ENCODE peak calls at places on chromosomes 5 and 9, in six cellular contexts. One of them, this sample, is unnamed.
A peak's percentile ranks its signal among the peaks of the same experiment; 100 is the strongest.

GRCh38 chr5:133801955-133802751 is 166.3 kb downstream of the C5orf15 start:
- DNase-seq in tibial nerve: no peak
- DNase-seq in DND-41: no peak
- DNase-seq in fibroblast of the aortic adventitia: peak; percentile 82
- DNase-seq in esophagus squamous epithelium: no peak
- DNase-seq in heart left ventricle: peak; percentile 47
- DNase-seq in this sample: peak; percentile 9

GRCh38 chr5:127878174-127878750 is 175.1 kb downstream of the CCDC192 start:
- DNase-seq in fibroblast of the aortic adventitia: peak; percentile 58
- DNase-seq in tibial nerve: no peak
- DNase-seq in DND-41: peak; percentile 10
- DNase-seq in esophagus squamous epithelium: no peak
- DNase-seq in heart left ventricle: peak; percentile 54
- DNase-seq in this sample: peak; percentile 53

GRCh38 chr5:82365744-82366228 is 87.6 kb upstream of the RPS23 start:
- DNase-seq in fibroblast of the aortic adventitia: peak; percentile 47
- DNase-seq in DND-41: no peak
- DNase-seq in tibial nerve: no peak
- DNase-seq in heart left ventricle: no peak
- DNase-seq in esophagus squamous epithelium: no peak
- DNase-seq in this sample: peak; percentile 92

GRCh38 chr5:169637085-169637855 is at the start of gene DOCK2:
- DNase-seq in fibroblast of the aortic adventitia: no peak
- DNase-seq in tibial nerve: peak; percentile 21
- DNase-seq in esophagus squamous epithelium: peak; percentile 14
- DNase-seq in DND-41: peak; percentile 88
- DNase-seq in heart left ventricle: peak; percentile 39
- DNase-seq in this sample: no peak

GRCh38 chr9:131635285-131635684 is 90.0 kb downstream of the PRRT1B start:
- DNase-seq in heart left ventricle: peak; percentile 83
- DNase-seq in fibroblast of the aortic adventitia: peak; percentile 97
- DNase-seq in tibial nerve: peak; percentile 82
- DNase-seq in DND-41: no peak
- DNase-seq in esophagus squamous epithelium: peak; percentile 58
- DNase-seq in this sample: peak; percentile 98

GRCh38 chr9:87656485-87656884 is 69.4 kb upstream of the CTSL start:
- DNase-seq in DND-41: no peak
- DNase-seq in esophagus squamous epithelium: no peak
- DNase-seq in fibroblast of the aortic adventitia: peak; percentile 59
- DNase-seq in tibial nerve: no peak
- DNase-seq in heart left ventricle: no peak
- DNase-seq in this sample: peak; percentile 72

GRCh38 chr9:76459691-76460635 is 981 bp downstream of the GCNT1 start:
- DNase-seq in tibial nerve: no peak
- DNase-seq in esophagus squamous epithelium: no peak
- DNase-seq in DND-41: peak; percentile 6
- DNase-seq in heart left ventricle: peak; percentile 18
- DNase-seq in fibroblast of the aortic adventitia: peak; percentile 69
- DNase-seq in this sample: peak; percentile 55

GRCh38 chr9:121349009-121349408 is 21.0 kb downstream of the STOM start:
- DNase-seq in DND-41: no peak
- DNase-seq in tibial nerve: no peak
- DNase-seq in esophagus squamous epithelium: no peak
- DNase-seq in heart left ventricle: no peak
- DNase-seq in fibroblast of the aortic adventitia: no peak
- DNase-seq in this sample: no peak

GRCh38 chr5:134084570-134084969 is 29.9 kb upstream of the TCF7 start:
- DNase-seq in tibial nerve: no peak
- DNase-seq in heart left ventricle: no peak
- DNase-seq in esophagus squamous epithelium: no peak
- DNase-seq in fibroblast of the aortic adventitia: peak; percentile 36
- DNase-seq in DND-41: no peak
- DNase-seq in this sample: no peak

GRCh38 chr5:152593388-152593787 is 188.3 kb upstream of the NMUR2 start:
- DNase-seq in tibial nerve: no peak
- DNase-seq in fibroblast of the aortic adventitia: no peak
- DNase-seq in esophagus squamous epithelium: no peak
- DNase-seq in DND-41: no peak
- DNase-seq in heart left ventricle: no peak
- DNase-seq in this sample: no peak

GRCh38 chr5:87432460-87432859 is 19.7 kb upstream of the CCNH start:
- DNase-seq in tibial nerve: no peak
- DNase-seq in esophagus squamous epithelium: no peak
- DNase-seq in DND-41: no peak
- DNase-seq in heart left ventricle: no peak
- DNase-seq in fibroblast of the aortic adventitia: no peak
- DNase-seq in this sample: no peak

GRCh38 chr9:29830815-29831214 is 2257.5 kb upstream of the C9orf72 start:
- DNase-seq in esophagus squamous epithelium: no peak
- DNase-seq in DND-41: no peak
- DNase-seq in fibroblast of the aortic adventitia: no peak
- DNase-seq in tibial nerve: no peak
- DNase-seq in heart left ventricle: no peak
- DNase-seq in this sample: peak; percentile 1

GRCh38 chr9:137606005-137606601 is 617 bp downstream of the ARRDC1 start:
- DNase-seq in heart left ventricle: peak; percentile 40
- DNase-seq in fibroblast of the aortic adventitia: no peak
- DNase-seq in tibial nerve: no peak
- DNase-seq in DND-41: peak; percentile 42
- DNase-seq in esophagus squamous epithelium: no peak
- DNase-seq in this sample: no peak

GRCh38 chr9:126128494-126129142 is 198.0 kb upstream of the MVB12B start:
- DNase-seq in fibroblast of the aortic adventitia: no peak
- DNase-seq in DND-41: no peak
- DNase-seq in tibial nerve: no peak
- DNase-seq in heart left ventricle: no peak
- DNase-seq in esophagus squamous epithelium: no peak
- DNase-seq in this sample: no peak

GRCh38 chr9:134887686-134888602 is 7.3 kb downstream of the FCN2 start:
- DNase-seq in tibial nerve: no peak
- DNase-seq in DND-41: no peak
- DNase-seq in heart left ventricle: no peak
- DNase-seq in fibroblast of the aortic adventitia: no peak
- DNase-seq in esophagus squamous epithelium: no peak
- DNase-seq in this sample: no peak

GRCh38 chr5:55919625-55920024 is 68.5 kb downstream of the IL31RA start:
- DNase-seq in fibroblast of the aortic adventitia: no peak
- DNase-seq in tibial nerve: no peak
- DNase-seq in esophagus squamous epithelium: no peak
- DNase-seq in heart left ventricle: no peak
- DNase-seq in DND-41: no peak
- DNase-seq in this sample: no peak

GRCh38 chr5:40681351-40682311 is 1.9 kb downstream of the PTGER4 start:
- DNase-seq in esophagus squamous epithelium: peak; percentile 17
- DNase-seq in fibroblast of the aortic adventitia: no peak
- DNase-seq in tibial nerve: no peak
- DNase-seq in heart left ventricle: peak; percentile 18
- DNase-seq in DND-41: peak; percentile 89
- DNase-seq in this sample: peak; percentile 35

GRCh38 chr5:82405166-82405565 is 127.0 kb upstream of the RPS23 start:
- DNase-seq in DND-41: no peak
- DNase-seq in fibroblast of the aortic adventitia: peak; percentile 84
- DNase-seq in esophagus squamous epithelium: no peak
- DNase-seq in tibial nerve: no peak
- DNase-seq in heart left ventricle: no peak
- DNase-seq in this sample: peak; percentile 79

GRCh38 chr5:34716986-34717385 is 60.9 kb downstream of the RAI14 start:
- DNase-seq in fibroblast of the aortic adventitia: no peak
- DNase-seq in DND-41: no peak
- DNase-seq in tibial nerve: no peak
- DNase-seq in heart left ventricle: no peak
- DNase-seq in esophagus squamous epithelium: no peak
- DNase-seq in this sample: no peak

GRCh38 chr5:135834639-135835529 is at the start of gene SLC25A48:
- DNase-seq in DND-41: no peak
- DNase-seq in tibial nerve: no peak
- DNase-seq in heart left ventricle: peak; percentile 17
- DNase-seq in esophagus squamous epithelium: no peak
- DNase-seq in fibroblast of the aortic adventitia: no peak
- DNase-seq in this sample: no peak

GRCh38 chr9:1869843-1870242 is 145.3 kb upstream of the SMARCA2 start:
- DNase-seq in fibroblast of the aortic adventitia: peak; percentile 1
- DNase-seq in esophagus squamous epithelium: no peak
- DNase-seq in tibial nerve: no peak
- DNase-seq in DND-41: peak; percentile 30
- DNase-seq in heart left ventricle: no peak
- DNase-seq in this sample: no peak

GRCh38 chr9:114861922-114862605 is 56.2 kb upstream of the TNFSF15 start:
- DNase-seq in esophagus squamous epithelium: no peak
- DNase-seq in fibroblast of the aortic adventitia: no peak
- DNase-seq in heart left ventricle: no peak
- DNase-seq in tibial nerve: no peak
- DNase-seq in DND-41: no peak
- DNase-seq in this sample: no peak

GRCh38 chr9:129506892-129507291 is 114.0 kb downstream of the C9orf50 start:
- DNase-seq in fibroblast of the aortic adventitia: peak; percentile 42
- DNase-seq in DND-41: no peak
- DNase-seq in heart left ventricle: no peak
- DNase-seq in tibial nerve: no peak
- DNase-seq in esophagus squamous epithelium: no peak
- DNase-seq in this sample: no peak

GRCh38 chr5:5497132-5497748 is 74.8 kb downstream of the ICE1 start:
- DNase-seq in esophagus squamous epithelium: no peak
- DNase-seq in DND-41: peak; percentile 33
- DNase-seq in fibroblast of the aortic adventitia: peak; percentile 68
- DNase-seq in heart left ventricle: peak; percentile 48
- DNase-seq in tibial nerve: peak; percentile 40
- DNase-seq in this sample: peak; percentile 56

GRCh38 chr5:170057311-170057710 is 48.4 kb upstream of the FOXI1 start:
- DNase-seq in heart left ventricle: no peak
- DNase-seq in tibial nerve: no peak
- DNase-seq in esophagus squamous epithelium: no peak
- DNase-seq in fibroblast of the aortic adventitia: no peak
- DNase-seq in DND-41: no peak
- DNase-seq in this sample: no peak

GRCh38 chr9:104963076-104963475 is 35.1 kb upstream of the ABCA1 start:
- DNase-seq in tibial nerve: no peak
- DNase-seq in esophagus squamous epithelium: no peak
- DNase-seq in heart left ventricle: no peak
- DNase-seq in DND-41: no peak
- DNase-seq in fibroblast of the aortic adventitia: no peak
- DNase-seq in this sample: no peak

GRCh38 chr9:91056917-91057316 is 255.3 kb downstream of the SYK start:
- DNase-seq in tibial nerve: no peak
- DNase-seq in DND-41: no peak
- DNase-seq in fibroblast of the aortic adventitia: peak; percentile 40
- DNase-seq in esophagus squamous epithelium: no peak
- DNase-seq in heart left ventricle: no peak
- DNase-seq in this sample: peak; percentile 15

GRCh38 chr9:95924955-95925354 is 49.5 kb downstream of the ERCC6L2 start:
- DNase-seq in esophagus squamous epithelium: no peak
- DNase-seq in fibroblast of the aortic adventitia: no peak
- DNase-seq in heart left ventricle: no peak
- DNase-seq in tibial nerve: no peak
- DNase-seq in DND-41: no peak
- DNase-seq in this sample: no peak

GRCh38 chr9:82144803-82145202 is 156.2 kb downstream of the SPATA31D1 start:
- DNase-seq in tibial nerve: no peak
- DNase-seq in heart left ventricle: no peak
- DNase-seq in fibroblast of the aortic adventitia: no peak
- DNase-seq in esophagus squamous epithelium: no peak
- DNase-seq in DND-41: no peak
- DNase-seq in this sample: no peak
- TF ChIP-seq CTCF in tibial nerve: no peak
- TF ChIP-seq CTCF in heart left ventricle: no peak
- TF ChIP-seq CTCF in fibroblast of the aortic adventitia: no peak
- TF ChIP-seq CTCF in esophagus squamous epithelium: no peak
- TF ChIP-seq CTCF in DND-41: no peak
- TF ChIP-seq CTCF in this sample: no peak

DNA sequence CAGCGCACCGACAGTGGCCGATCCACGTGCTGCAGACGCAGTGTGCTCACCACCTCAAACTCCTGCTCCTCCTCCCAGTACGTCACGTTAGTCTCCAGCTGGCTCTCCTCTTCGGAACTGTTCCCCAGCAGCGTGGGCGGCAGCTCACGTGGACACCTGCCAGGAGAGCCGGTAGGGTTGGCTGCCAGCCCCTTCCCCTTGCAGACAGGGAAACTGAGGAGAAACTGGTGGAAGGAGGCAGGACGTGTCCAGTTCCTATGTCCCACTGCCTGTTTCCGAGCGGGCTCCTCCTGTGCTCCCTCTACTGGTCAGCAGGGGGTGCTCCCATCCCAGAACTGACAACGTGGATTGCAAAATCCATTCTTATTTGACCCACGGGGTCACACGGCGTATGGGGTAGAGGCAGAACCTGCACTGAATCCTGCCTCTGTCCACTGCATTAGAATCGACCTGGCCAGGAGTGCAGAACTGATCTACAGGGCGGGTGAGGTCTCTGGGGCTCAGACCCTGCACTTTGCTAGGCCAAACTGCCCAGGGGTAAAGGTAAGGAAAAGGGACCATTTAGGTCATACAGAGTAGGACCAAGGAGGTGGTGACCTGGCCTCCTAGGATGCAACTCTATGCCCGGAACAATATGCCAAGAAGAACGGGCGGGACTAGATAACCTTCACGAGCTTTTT is 25.7 kb downstream of the PDGFRB start:
- DNase-seq in heart left ventricle: peak; percentile 79
- DNase-seq in tibial nerve: peak; percentile 85
- DNase-seq in esophagus squamous epithelium: no peak
- DNase-seq in fibroblast of the aortic adventitia: peak; percentile 83
- DNase-seq in DND-41: peak; percentile 53
- DNase-seq in this sample: peak; percentile 67
- H3K4me3 ChIP-seq in heart left ventricle: no peak overlapping the region
- H3K4me3 ChIP-seq in tibial nerve: no peak overlapping the region
- H3K4me3 ChIP-seq in esophagus squamous epithelium: peak overlapping the region; percentile 23
- H3K4me3 ChIP-seq in fibroblast of the aortic adventitia: no peak overlapping the region
- H3K4me3 ChIP-seq in DND-41: no peak overlapping the region
- H3K4me3 ChIP-seq in this sample: no peak overlapping the region

GRCh38 chr9:71783120-71783523 is 14.8 kb upstream of the CEMIP2 start:
- DNase-seq in heart left ventricle: no peak
- DNase-seq in fibroblast of the aortic adventitia: no peak
- DNase-seq in esophagus squamous epithelium: no peak
- DNase-seq in DND-41: peak; percentile 35
- DNase-seq in tibial nerve: no peak
- DNase-seq in this sample: peak; percentile 36
- TF ChIP-seq CTCF in heart left ventricle: no peak
- TF ChIP-seq CTCF in fibroblast of the aortic adventitia: no peak
- TF ChIP-seq CTCF in esophagus squamous epithelium: no peak
- TF ChIP-seq CTCF in DND-41: peak; percentile 30
- TF ChIP-seq CTCF in tibial nerve: no peak
- TF ChIP-seq CTCF in this sample: no peak

GRCh38 chr5:141615991-141616715 is 2.6 kb downstream of the DIAPH1 start:
- DNase-seq in DND-41: no peak
- DNase-seq in esophagus squamous epithelium: no peak
- DNase-seq in heart left ventricle: no peak
- DNase-seq in fibroblast of the aortic adventitia: no peak
- DNase-seq in tibial nerve: no peak
- DNase-seq in this sample: no peak

GRCh38 chr5:141618804-141619554 is at the start of gene DIAPH1:
- DNase-seq in tibial nerve: peak; percentile 94
- DNase-seq in DND-41: peak; percentile 97
- DNase-seq in heart left ventricle: peak; percentile 97
- DNase-seq in esophagus squamous epithelium: peak; percentile 90
- DNase-seq in fibroblast of the aortic adventitia: peak; percentile 93
- DNase-seq in this sample: peak; percentile 93

GRCh38 chr5:141617682-141618029 is 1.1 kb downstream of the DIAPH1 start:
- DNase-seq in fibroblast of the aortic adventitia: peak; percentile 22
- DNase-seq in heart left ventricle: no peak
- DNase-seq in tibial nerve: peak; percentile 12
- DNase-seq in esophagus squamous epithelium: no peak
- DNase-seq in DND-41: no peak
- DNase-seq in this sample: no peak

GRCh38 chr5:141618030-141618803 is 583 bp downstream of the DIAPH1 start:
- DNase-seq in tibial nerve: no peak
- DNase-seq in DND-41: peak; percentile 60
- DNase-seq in heart left ventricle: peak; percentile 52
- DNase-seq in fibroblast of the aortic adventitia: peak; percentile 21
- DNase-seq in esophagus squamous epithelium: no peak
- DNase-seq in this sample: no peak

GRCh38 chr5:141617128-141617527 is 1.7 kb downstream of the DIAPH1 start:
- DNase-seq in esophagus squamous epithelium: no peak
- DNase-seq in tibial nerve: no peak
- DNase-seq in fibroblast of the aortic adventitia: peak; percentile 22
- DNase-seq in DND-41: no peak
- DNase-seq in heart left ventricle: no peak
- DNase-seq in this sample: no peak
- H3K4me3 ChIP-seq in esophagus squamous epithelium: peak overlapping the region; percentile 100
- H3K4me3 ChIP-seq in tibial nerve: no peak overlapping the region
- H3K4me3 ChIP-seq in fibroblast of the aortic adventitia: peak overlapping the region; percentile 80
- H3K4me3 ChIP-seq in DND-41: peak overlapping the region; percentile 69
- H3K4me3 ChIP-seq in heart left ventricle: peak overlapping the region; percentile 98
- H3K4me3 ChIP-seq in this sample: peak overlapping the region; percentile 83